ENCODE peak calls at places on chromosomes 1 and 21, in five cellular contexts. V, W, T, G and F are unnamed samples.

GRCh38 chr1:234645474-234645953 is 35.5 kb upstream of the IRF2BP2 start:
- DNase-seq in V (no peak), W (no peak), G (no peak), T (no peak), F (no peak)

GRCh38 chr1:247295274-247295684 is 36.4 kb downstream of the ZNF496 start:
- DNase-seq in V (no peak), W (no peak), T (peak), G (no peak), F (no peak)

GRCh38 chr1:97164276-97164639 is 442.7 kb downstream of the PTBP2 start:
- DNase-seq in W (no peak), V (no peak), G (no peak), T (no peak), F (no peak)

GRCh38 chr1:172119184-172119583 is 277.9 kb downstream of the DNM3 start:
- DNase-seq in T (no peak), V (no peak), W (no peak), G (no peak), F (no peak)

GRCh38 chr1:158246650-158247049 is 7.6 kb upstream of the CD1A start:
- DNase-seq in G (no peak), W (no peak), T (no peak), V (no peak), F (no peak)

GRCh38 chr1:189970331-189971230 is 507.1 kb downstream of the BRINP3 start:
- DNase-seq in V (no peak), T (no peak), W (no peak), G (peak), F (no peak)

GRCh38 chr1:19315378-19316206 is 3.5 kb downstream of the SLC66A1 start:
- DNase-seq in T (peak), W (no peak), G (peak), V (peak), F (no peak)

GRCh38 chr1:229843627-229844238 is 217.7 kb downstream of the URB2 start:
- DNase-seq in V (peak), T (peak), G (peak), W (peak), F (no peak)

GRCh38 chr1:151047591-151047924 is at the start of gene C1orf56:
- DNase-seq in T (no peak), W (peak), G (no peak), V (peak), F (no peak)

GRCh38 chr1:1777510-1777909 is 760 bp downstream of the NADK start:
- DNase-seq in V (no peak), W (peak), G (no peak), T (no peak), F (no peak)

GRCh38 chr1:74964508-74964907 is 169.7 kb upstream of the LHX8 start:
- DNase-seq in T (no peak), W (no peak), V (no peak), G (peak), F (no peak)

GRCh38 chr1:55640708-55641473 is 425.7 kb upstream of the USP24 start:
- DNase-seq in T (peak), V (peak), W (peak), G (peak), F (no peak)

GRCh38 chr1:220213381-220213983 is 58.8 kb downstream of the RAB3GAP2 start:
- DNase-seq in V (no peak), G (no peak), W (no peak), T (no peak), F (no peak)

GRCh38 chr21:43611598-43612369 is 47.5 kb downstream of the HSF2BP start:
- DNase-seq in G (peak), T (peak), V (peak), W (peak), F (peak)

GRCh38 chr1:206489980-206490534 is 17.3 kb upstream of the RASSF5 start:
- DNase-seq in T (peak), W (peak), G (peak), V (peak), F (peak)

GRCh38 chr1:217193151-217193550 is 437.7 kb downstream of the GPATCH2 start:
- DNase-seq in G (peak), T (no peak), V (no peak), W (no peak), F (no peak)

GRCh38 chr1:2125375-2126211 is 69.0 kb downstream of the FAAP20 start:
- DNase-seq in W (no peak), G (no peak), T (no peak), V (no peak), F (no peak)

GRCh38 chr1:228340686-228341449 is 65.8 kb downstream of the TRIM11 start:
- DNase-seq in T (no peak), W (peak), G (no peak), V (peak), F (no peak)

GRCh38 chr1:23977854-23978191 is 2.3 kb downstream of the SRSF10 start:
- DNase-seq in W (no peak), G (no peak), V (no peak), T (no peak), F (no peak)

GRCh38 chr1:23979387-23980005 is 631 bp downstream of the SRSF10 start:
- DNase-seq in T (peak), V (no peak), W (no peak), G (no peak), F (no peak)

GRCh38 chr1:23980006-23980724 is at the start of gene SRSF10:
- DNase-seq in V (peak), T (peak), G (peak), W (peak), F (peak)

GRCh38 chr1:23977187-23977853 is 2.8 kb downstream of the SRSF10 start:
- DNase-seq in G (no peak), T (no peak), V (no peak), W (no peak), F (no peak)

GRCh38 chr1:23978825-23979224 is 1.3 kb downstream of the SRSF10 start:
- DNase-seq in W (no peak), T (no peak), V (no peak), G (no peak), F (no peak)
- H3K27ac ChIP-seq in W (peak), T (no peak), V (no peak), G (peak), F (peak)

GRCh38 chr1:100131623-100132022 is 1.1 kb downstream of the SASS6 start:
- DNase-seq in W (no peak), G (no peak), V (no peak), T (no peak), F (no peak)
- H3K4me3 ChIP-seq in W (peak), G (peak), V (peak), T (peak), F (no peak)

GRCh38 chr1:89820423-89821321 is at the start of gene LRRC8D:
- DNase-seq in T (peak), W (peak), V (peak), G (peak), F (peak)

GRCh38 chr1:89822999-89823628 is 2.3 kb downstream of the LRRC8D start:
- DNase-seq in V (no peak), T (no peak), W (no peak), G (no peak), F (no peak)

GRCh38 chr1:89823679-89824292 is 3.0 kb downstream of the LRRC8D start:
- DNase-seq in W (no peak), G (no peak), T (no peak), V (no peak), F (no peak)

GRCh38 chr1:89822109-89822962 is 1.5 kb downstream of the LRRC8D start:
- DNase-seq in W (no peak), V (no peak), G (no peak), T (no peak), F (no peak)

DNA sequence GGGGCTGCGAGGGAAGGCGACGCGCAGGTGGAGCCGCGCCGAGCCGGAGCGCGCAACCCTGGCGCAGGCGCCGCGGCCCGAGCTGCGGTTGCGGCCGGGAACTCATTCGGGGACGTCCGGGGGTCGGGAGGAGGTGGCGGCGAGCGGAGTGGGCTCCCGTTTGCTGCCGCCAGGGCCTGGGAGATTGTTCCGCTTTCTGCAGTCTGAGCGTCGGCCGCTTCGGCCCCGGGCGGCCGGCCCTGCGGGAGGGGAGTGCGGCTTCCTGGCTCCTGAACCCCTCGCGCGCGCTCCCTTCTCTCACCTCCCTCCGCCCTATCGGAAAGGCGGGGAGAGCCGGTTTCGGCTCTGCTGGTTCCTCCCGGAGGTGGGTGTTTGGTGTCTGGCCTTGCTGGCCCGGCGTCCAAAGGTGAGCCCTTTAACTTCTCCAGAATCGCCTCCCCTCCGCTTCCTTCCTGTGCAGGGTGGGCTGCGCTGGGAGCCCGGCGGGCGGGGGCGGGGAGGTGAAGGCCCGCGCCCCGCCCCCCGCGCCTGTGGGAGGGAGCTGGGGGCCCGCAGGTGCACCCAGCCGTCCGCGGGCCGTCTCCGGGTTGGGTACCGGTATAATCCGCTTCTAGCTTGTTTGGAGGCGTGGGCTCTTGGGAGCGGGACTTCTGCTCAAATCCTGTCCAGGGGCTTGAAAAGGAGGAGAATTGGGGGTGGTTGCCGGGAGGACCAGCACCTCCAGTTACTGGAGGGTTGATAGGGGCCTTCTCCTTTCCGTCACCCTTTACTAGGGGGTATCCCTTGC is 683 bp downstream of the LRRC8D start:
- DNase-seq in V (peak), W (peak), T (no peak), G (peak), F (no peak)
- TF ChIP-seq CTCF in V (peak), W (peak), T (no peak), G (no peak), F (no peak)

GRCh38 chr1:12204754-12205658 is 24.8 kb upstream of the VPS13D start:
- DNase-seq in W (no peak), G (no peak), T (no peak), V (no peak), F (no peak)
- H3K27ac ChIP-seq in W (no peak), G (no peak), T (no peak), V (no peak), F (no peak)

GRCh38 chr1:153509036-153509435 is 26.8 kb downstream of the S100A6 start:
- DNase-seq in W (no peak), G (peak), T (no peak), V (no peak), F (no peak)

GRCh38 chr1:153505576-153505975 is 30.2 kb downstream of the S100A6 start:
- DNase-seq in G (no peak), V (no peak), T (no peak), W (no peak), F (no peak)

GRCh38 chr1:153506386-153506785 is 29.4 kb downstream of the S100A6 start:
- DNase-seq in T (no peak), G (no peak), W (no peak), V (no peak), F (no peak)

GRCh38 chr1:153507926-153508583 is 27.7 kb downstream of the S100A6 start:
- DNase-seq in V (no peak), W (no peak), T (no peak), G (peak), F (no peak)

DNA sequence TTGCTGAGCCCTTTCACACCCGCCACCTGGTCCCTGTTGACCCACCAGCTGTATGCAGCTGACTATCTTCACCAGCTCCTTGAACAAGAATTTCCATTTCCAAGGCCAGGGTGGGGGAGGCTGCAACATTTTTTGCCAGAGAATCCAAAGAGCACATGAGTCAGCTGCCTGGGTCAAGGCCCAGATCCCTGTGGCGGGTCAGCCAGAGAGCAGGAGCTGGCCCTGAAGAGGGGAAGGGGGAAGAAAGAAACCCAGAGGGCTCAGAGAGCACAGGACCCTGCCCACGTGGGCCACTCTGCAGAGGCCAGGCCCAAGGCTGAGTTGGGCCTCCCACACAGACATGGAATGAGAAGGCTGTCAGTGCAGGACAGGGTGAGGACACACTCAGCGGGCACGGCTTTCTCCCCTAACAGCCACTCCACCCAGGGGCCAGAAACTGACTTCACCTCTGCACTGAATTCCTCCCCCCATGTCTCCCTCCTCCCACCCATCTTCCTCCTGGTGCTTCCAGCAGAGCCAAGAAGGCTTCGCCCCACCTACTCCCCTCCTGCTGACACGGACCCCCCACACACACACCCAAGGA is 28.9 kb downstream of the S100A6 start:
- DNase-seq in V (no peak), G (peak), W (peak), T (peak), F (no peak)
- H3K4me3 ChIP-seq in V (no peak), G (peak), W (no peak), T (no peak), F (peak)

GRCh38 chr21:45281411-45282282 is 6.0 kb downstream of the POFUT2 start:
- DNase-seq in G (no peak), T (no peak), W (no peak), V (peak), F (no peak)
- TF ChIP-seq CTCF in G (no peak), T (no peak), W (no peak), V (no peak), F (no peak)

GRCh38 chr21:15195104-15195503 is 130.3 kb upstream of the NRIP1 start:
- DNase-seq in V (no peak), W (no peak), T (no peak), G (no peak), F (no peak)

GRCh38 chr21:15199940-15200339 is 135.1 kb upstream of the NRIP1 start:
- DNase-seq in G (no peak), W (no peak), T (no peak), V (no peak), F (no peak)

GRCh38 chr21:15195768-15196167 is 131.0 kb upstream of the NRIP1 start:
- DNase-seq in V (no peak), G (no peak), T (no peak), W (no peak), F (no peak)

GRCh38 chr21:15197696-15198095 is 132.9 kb upstream of the NRIP1 start:
- DNase-seq in T (no peak), V (no peak), W (no peak), G (no peak), F (no peak)

GRCh38 chr21:15199414-15199813 is 134.6 kb upstream of the NRIP1 start:
- DNase-seq in G (no peak), T (no peak), V (no peak), W (no peak), F (no peak)
- H3K27ac ChIP-seq in G (no peak), T (no peak), V (no peak), W (no peak), F (no peak)

DNA sequence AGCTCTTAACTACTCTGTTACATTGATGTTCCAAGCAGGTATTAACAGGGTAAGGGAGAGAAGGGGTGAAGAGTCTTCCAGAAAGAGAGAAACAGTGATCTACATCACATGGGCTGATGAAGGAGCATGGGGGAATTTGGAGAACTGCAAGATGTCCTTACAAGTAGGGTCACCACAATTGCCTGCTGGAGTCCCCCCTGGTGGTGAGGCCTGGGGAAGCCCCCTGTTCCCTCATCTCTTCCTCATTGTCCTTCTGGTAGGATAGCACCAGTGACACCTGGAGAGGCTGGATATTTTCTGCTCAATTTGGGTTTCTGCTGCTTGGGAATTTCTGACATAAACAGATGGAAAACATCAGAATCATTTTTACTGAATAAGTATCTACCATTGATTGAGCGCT is 126.6 kb downstream of the RUNX1 start:
- DNase-seq in V (no peak), T (no peak), W (no peak), G (no peak), F (no peak)
- H3K4me3 ChIP-seq in V (no peak), T (no peak), W (no peak), G (no peak), F (no peak)

DNA sequence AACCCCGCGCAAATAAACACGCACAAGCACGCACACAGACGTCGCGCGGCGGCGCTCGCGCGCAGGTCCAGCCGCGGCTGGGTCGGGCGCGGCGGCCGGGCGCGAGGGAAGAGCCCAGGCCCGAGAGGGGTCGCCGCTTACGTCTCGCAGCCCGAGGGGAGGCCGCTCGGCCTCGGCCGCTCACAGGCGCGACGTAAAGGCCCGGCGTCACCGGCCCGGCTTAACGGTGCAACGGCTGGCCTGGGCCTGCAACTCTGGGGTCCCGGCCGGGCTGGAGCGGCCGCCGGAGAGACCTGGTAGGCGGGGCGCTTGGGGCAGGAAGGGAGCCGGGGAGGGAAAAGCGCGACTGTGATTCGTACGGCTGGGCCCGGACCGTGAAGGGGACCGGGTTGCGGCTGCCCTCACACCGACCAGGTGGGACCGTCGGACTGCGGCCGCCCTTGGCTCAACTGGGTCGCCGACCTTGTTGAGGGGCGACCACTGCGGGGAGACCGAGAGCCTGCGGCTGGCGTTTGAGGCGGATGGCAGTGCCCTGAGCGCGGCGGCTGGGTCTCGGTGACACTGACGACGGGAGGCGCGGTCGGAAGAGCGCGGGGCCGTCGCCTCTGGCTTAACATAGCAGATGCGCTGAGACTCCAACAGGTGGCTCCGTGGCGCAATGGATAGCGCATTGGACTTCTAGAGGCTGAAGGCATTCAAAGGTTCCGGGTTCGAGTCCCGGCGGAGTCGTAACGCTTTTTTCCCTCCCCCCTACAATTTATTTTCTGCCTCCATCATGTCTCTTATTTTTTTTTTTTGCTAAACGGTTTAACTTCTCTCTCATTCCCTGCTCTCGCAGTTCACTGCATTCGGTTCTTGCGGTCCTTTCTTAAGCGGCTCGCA is 31.8 kb downstream of the DNTTIP2 start:
- DNase-seq in T (peak), W (peak), V (peak), G (peak), F (peak)
- TF ChIP-seq CTCF in T (no peak), W (no peak), V (no peak), G (no peak), F (peak)

GRCh38 chr1:202200112-202200548 is 6.5 kb downstream of the LGR6 start:
- DNase-seq in T (no peak), G (peak), V (no peak), W (no peak), F (no peak)
- H3K27ac ChIP-seq in T (no peak), G (no peak), V (no peak), W (no peak), F (peak)